ENCODE peak calls at places on chromosomes 13 and 19, in six cellular contexts. L, A, E, D, G and Y are unnamed samples.

GRCh38 chr19:18194554-18195238 is 1.7 kb downstream of the MPV17L2 start:
- DNase-seq in G (no peak), L (no peak), E (peak; percentile 68), A (peak; percentile 33), D (peak; percentile 58), Y (peak; percentile 37)

GRCh38 chr13:36098080-36098479 is 33.1 kb downstream of the DCLK1 start:
- DNase-seq in A (no peak), L (no peak), E (no peak), G (no peak), D (no peak), Y (no peak)

GRCh38 chr13:26529441-26529840 is 28.0 kb upstream of the WASF3 start:
- DNase-seq in A (peak; percentile 60), G (no peak), D (peak; percentile 78), L (no peak), E (peak; percentile 58), Y (peak; percentile 78)

GRCh38 chr13:37618554-37618953 is 20.0 kb upstream of the POSTN start:
- DNase-seq in E (peak; percentile 92), D (no peak), L (no peak), G (no peak), A (no peak), Y (no peak)

GRCh38 chr13:44818428-44818827 is 170.8 kb downstream of the NUFIP1 start:
- DNase-seq in D (peak; percentile 81), L (no peak), E (no peak), A (peak; percentile 30), G (no peak), Y (peak; percentile 48)

GRCh38 chr19:49017666-49018351 is 918 bp upstream of the LHB start:
- DNase-seq in D (peak; percentile 79), G (peak; percentile 77), E (peak; percentile 66), L (peak; percentile 75), A (peak; percentile 59), Y (peak; percentile 50)

GRCh38 chr19:3683405-3683865 is 16.8 kb downstream of the PIP5K1C start:
- DNase-seq in L (no peak), G (no peak), A (no peak), E (peak; percentile 84), D (peak; percentile 26), Y (peak; percentile 66)

GRCh38 chr19:33269016-33269415 is 33.3 kb downstream of the CEBPA start:
- DNase-seq in G (no peak), A (no peak), L (no peak), D (no peak), E (no peak), Y (no peak)

GRCh38 chr13:41019027-41019487 is at the start of gene ELF1:
- DNase-seq in L (no peak), D (no peak), G (peak; percentile 69), A (peak; percentile 78), E (peak; percentile 72), Y (peak; percentile 46)

GRCh38 chr19:45090598-45090997 is 2.4 kb upstream of the PPP1R37 start:
- DNase-seq in D (no peak), A (no peak), G (no peak), E (no peak), L (peak; percentile 59), Y (no peak)

GRCh38 chr19:21519488-21519887 is 14.1 kb downstream of the ZNF429 start:
- DNase-seq in A (no peak), G (no peak), L (no peak), E (no peak), D (no peak), Y (no peak)

GRCh38 chr13:91078093-91078679 is 269.3 kb upstream of the MIR17HG start:
- DNase-seq in E (peak; percentile 4), L (no peak), D (peak; percentile 16), A (peak; percentile 21), G (no peak), Y (peak; percentile 44)

GRCh38 chr19:814108-815078 is 7.4 kb downstream of the PLPPR3 start:
- DNase-seq in A (no peak), L (no peak), D (no peak), G (no peak), E (no peak), Y (no peak)

GRCh38 chr13:113750554-113751399 is 8.2 kb upstream of the TMEM255B start:
- DNase-seq in G (no peak), A (no peak), L (peak; percentile 14), E (no peak), D (no peak), Y (no peak)

GRCh38 chr19:12838893-12839656 is 760 bp downstream of the MAST1 start:
- DNase-seq in L (no peak), G (no peak), D (peak; percentile 23), A (peak; percentile 47), E (no peak), Y (no peak)

GRCh38 chr19:55179570-55180484 is at the start of gene SYT5:
- DNase-seq in G (no peak), E (no peak), D (peak; percentile 82), A (peak; percentile 64), L (peak; percentile 80), Y (peak; percentile 27)

GRCh38 chr13:33286143-33286542 is 588 bp upstream of the STARD13 start:
- DNase-seq in L (no peak), A (no peak), G (no peak), E (no peak), D (no peak), Y (peak; percentile 22)

GRCh38 chr19:8566855-8567254 is 10.4 kb downstream of the MYO1F start:
- DNase-seq in E (peak; percentile 20), A (peak; percentile 11), G (no peak), D (no peak), L (no peak), Y (no peak)

GRCh38 chr19:19575411-19575810 is 37.3 kb downstream of the CILP2 start:
- DNase-seq in L (no peak), G (no peak), E (no peak), A (no peak), D (peak; percentile 86), Y (no peak)

GRCh38 chr13:35881360-35881759 is 249.8 kb downstream of the DCLK1 start:
- DNase-seq in L (no peak), G (no peak), A (no peak), E (peak; percentile 66), D (no peak), Y (no peak)

GRCh38 chr19:50753879-50754278 is 16.4 kb upstream of the GPR32 start:
- DNase-seq in D (no peak), E (no peak), A (no peak), G (no peak), L (no peak), Y (no peak)
- H3K27ac ChIP-seq in D (no peak overlapping the region), E (no peak overlapping the region), A (no peak overlapping the region), G (no peak overlapping the region), L (no peak overlapping the region), Y (no peak overlapping the region)

DNA sequence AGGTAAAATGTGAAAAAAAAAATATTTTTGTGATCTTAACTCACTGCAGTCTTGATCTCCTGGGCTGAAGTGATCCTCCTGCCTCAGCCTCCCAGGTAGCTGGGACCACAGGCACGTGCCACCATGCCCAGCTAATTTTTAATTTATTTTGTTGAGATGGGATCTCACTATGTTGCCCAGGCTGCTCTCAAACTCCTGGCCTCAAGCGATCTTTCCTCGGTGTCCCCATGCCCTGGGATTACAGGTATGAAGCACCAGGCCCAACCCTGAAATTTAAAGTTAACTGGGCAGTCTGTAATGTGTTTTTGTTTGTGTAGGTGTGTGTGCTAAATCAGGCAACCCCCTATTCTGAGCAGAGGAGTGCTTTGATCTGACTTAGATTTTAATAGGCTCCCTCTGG is 3.4 kb upstream of the C5AR1 start:
- DNase-seq in G (no peak), D (no peak), L (no peak), A (no peak), E (no peak), Y (no peak)
- H3K27me3 ChIP-seq in G (no peaks in the 10 kb centered on the region), D (peaks cover 6% of the 10 kb centered on the region), L (no peaks in the 10 kb centered on the region), A (no peaks in the 10 kb centered on the region), E (no peaks in the 10 kb centered on the region), Y (no peaks in the 10 kb centered on the region)

DNA sequence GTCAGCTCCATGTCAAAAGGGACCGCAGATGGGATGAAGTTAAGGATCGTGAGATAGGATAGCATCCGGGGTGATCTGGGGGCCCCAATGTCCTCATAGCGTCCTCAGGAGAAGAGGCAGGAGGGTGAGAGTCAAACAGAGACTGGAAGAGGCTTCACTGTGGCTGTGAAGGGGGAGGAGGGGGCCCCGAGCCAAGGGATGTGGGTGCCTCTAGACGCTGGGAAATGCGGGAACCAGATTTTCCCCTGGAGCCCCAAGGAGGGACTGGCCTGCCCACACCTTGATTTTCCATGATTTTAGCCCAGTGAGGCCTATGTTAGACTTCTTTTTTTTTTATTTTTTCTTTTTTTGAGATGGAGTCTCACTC is 61.2 kb downstream of the GNG7 start:
- DNase-seq in G (no peak), A (no peak), E (no peak), L (no peak), D (no peak), Y (no peak)
- H3K4me1 ChIP-seq in G (peaks cover 5% of the 10 kb centered on the region), A (peaks cover 5% of the 10 kb centered on the region), E (no peaks in the 10 kb centered on the region), L (peaks cover 8% of the 10 kb centered on the region), D (no peaks in the 10 kb centered on the region), Y (no peaks in the 10 kb centered on the region)

DNA sequence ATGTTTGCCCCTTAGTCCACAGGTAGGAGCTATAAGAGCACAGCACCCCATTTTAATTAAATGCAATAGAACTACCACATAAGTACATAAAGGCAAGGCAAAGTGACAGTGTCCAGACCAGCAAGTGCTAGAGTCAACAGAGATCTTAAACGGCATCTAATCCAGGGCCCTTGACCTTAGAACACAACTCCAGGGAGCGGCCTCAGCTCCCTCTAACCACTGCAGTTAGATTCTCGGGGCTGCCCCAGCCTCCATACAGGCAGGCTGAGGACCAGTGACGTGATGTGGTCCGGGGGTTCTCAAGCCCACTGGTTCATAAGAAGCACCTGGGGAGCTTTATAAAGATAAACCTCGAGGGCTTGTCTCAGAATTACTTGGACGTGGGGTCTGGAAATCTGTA is 10.0 kb upstream of the ATP12A start:
- DNase-seq in D (no peak), G (no peak), E (no peak), L (no peak), A (no peak), Y (no peak)
- H3K27ac ChIP-seq in D (no peak overlapping the region), G (no peak overlapping the region), E (no peak overlapping the region), L (no peak overlapping the region), A (no peak overlapping the region), Y (no peak overlapping the region)